ENCODE peak calls at places on chromosomes 4 and X, in seven cellular contexts. R, V, W, F, C, I and A are unnamed samples. For H3K4me1, the result is how much of the 10 kb centered on the place peaks cover.

GRCh38 chr4:128159967-128160366 is 98.9 kb downstream of the LARP1B start:
- DNase-seq in W (no peak), C (no peak), V (no peak), R (no peak), F (no peak), I (no peak), A (no peak)

GRCh38 chr4:4386296-4386735 is 586 bp upstream of the NSG1 start:
- DNase-seq in I (no peak), R (no peak), V (peak), W (no peak), F (no peak), C (no peak), A (no peak)

GRCh38 chrX:106168107-106168506 is at the start of gene PWWP3B:
- DNase-seq in V (no peak), I (peak), F (no peak), W (peak), R (peak), C (peak), A (peak)

GRCh38 chr4:59248313-59248712 is 1951.8 kb upstream of the ADGRL3 start:
- DNase-seq in V (no peak), C (no peak), F (no peak), R (no peak), W (no peak), I (no peak), A (no peak)

GRCh38 chrX:49165901-49166881 is 3.6 kb downstream of the MAGIX start:
- DNase-seq in C (peak), W (peak), I (peak), R (peak), V (peak), F (peak), A (peak)

GRCh38 chr4:73811841-73812240 is 24.6 kb upstream of the CXCL6 start:
- DNase-seq in V (no peak), C (no peak), W (no peak), F (no peak), R (no peak), I (no peak), A (no peak)

GRCh38 chr4:127788517-127788916 is 6.4 kb downstream of the HSPA4L start:
- DNase-seq in F (no peak), R (no peak), W (peak), C (no peak), I (no peak), V (no peak), A (no peak)

GRCh38 chrX:75155454-75155829 is 641 bp downstream of the ABCB7 start:
- DNase-seq in W (no peak), R (no peak), I (no peak), V (no peak), C (no peak), F (no peak), A (no peak)

GRCh38 chr4:5804656-5805055 is 88.2 kb downstream of the CRMP1 start:
- DNase-seq in V (no peak), I (no peak), W (no peak), R (no peak), F (no peak), C (no peak), A (no peak)

GRCh38 chrX:53321216-53321942 is 40.0 kb upstream of the IQSEC2 start:
- DNase-seq in I (peak), R (no peak), F (no peak), V (no peak), C (no peak), W (no peak), A (no peak)

GRCh38 chrX:7263961-7264360 is 116.0 kb upstream of the PUDP start:
- DNase-seq in V (no peak), F (no peak), I (no peak), C (no peak), R (no peak), W (no peak), A (no peak)

GRCh38 chrX:12974217-12974796 is 603 bp upstream of the TMSB4X start:
- DNase-seq in C (peak), V (peak), R (peak), W (no peak), F (peak), I (peak), A (peak)

GRCh38 chr4:38985363-38986065 is 46.7 kb downstream of the TMEM156 start:
- DNase-seq in C (no peak), W (no peak), I (no peak), R (no peak), F (no peak), V (no peak), A (no peak)

GRCh38 chr4:171170671-171171070 is 642.5 kb upstream of the GALNTL6 start:
- DNase-seq in F (no peak), I (no peak), C (no peak), W (no peak), R (no peak), V (no peak), A (no peak)

GRCh38 chr4:152033621-152034020 is 272.8 kb upstream of the GATB start:
- DNase-seq in R (no peak), W (no peak), I (no peak), V (no peak), F (no peak), C (no peak), A (no peak)

GRCh38 chr4:67151376-67152343 is 393.6 kb downstream of the CENPC start:
- DNase-seq in V (no peak), F (no peak), I (peak), C (no peak), R (no peak), W (no peak), A (no peak)

GRCh38 chr4:912548-913279 is 19.4 kb downstream of the GAK start:
- DNase-seq in R (peak), C (no peak), F (no peak), W (no peak), I (peak), V (no peak), A (no peak)

GRCh38 chrX:103889216-103889615 is 57.2 kb upstream of the RAB9B start:
- DNase-seq in W (no peak), F (no peak), C (no peak), R (no peak), I (no peak), V (no peak), A (no peak)

GRCh38 chr4:143506031-143506430 is 7.5 kb upstream of the SMARCA5 start:
- DNase-seq in W (no peak), C (no peak), F (no peak), I (no peak), R (no peak), V (no peak), A (no peak)

GRCh38 chrX:16873106-16873505 is 2.9 kb upstream of the RBBP7 start:
- DNase-seq in W (no peak), V (no peak), I (no peak), R (no peak), F (no peak), C (no peak), A (no peak)

GRCh38 chr4:23861897-23862296 is 27.9 kb downstream of the PPARGC1A start:
- DNase-seq in F (no peak), R (no peak), W (no peak), C (no peak), I (no peak), V (no peak), A (no peak)

GRCh38 chrX:13666836-13667235 is 13.9 kb downstream of the TCEANC start:
- DNase-seq in C (no peak), R (no peak), W (no peak), I (no peak), V (no peak), F (no peak), A (peak)

GRCh38 chr4:7381221-7381889 is 53.4 kb downstream of the PSAPL1 start:
- DNase-seq in W (no peak), I (no peak), R (no peak), F (peak), C (peak), V (peak), A (peak)
- TF ChIP-seq CTCF in W (no peak), I (no peak), R (no peak), F (no peak), C (no peak), V (no peak), A (no peak)

GRCh38 chr4:186676531-186677158 is 47.0 kb downstream of the FAT1 start:
- DNase-seq in W (no peak), R (no peak), V (no peak), C (no peak), I (no peak), F (no peak), A (no peak)

GRCh38 chr4:186684889-186685309 is 38.8 kb downstream of the FAT1 start:
- DNase-seq in F (no peak), R (no peak), I (no peak), W (no peak), C (peak), V (no peak), A (no peak)

GRCh38 chr4:186685744-186686143 is 37.9 kb downstream of the FAT1 start:
- DNase-seq in C (no peak), I (no peak), W (peak), R (no peak), V (no peak), F (no peak), A (no peak)

GRCh38 chr4:186684220-186684619 is 39.4 kb downstream of the FAT1 start:
- DNase-seq in R (no peak), V (no peak), W (no peak), F (no peak), I (no peak), C (no peak), A (no peak)

GRCh38 chr4:186680649-186681048 is 43.0 kb downstream of the FAT1 start:
- DNase-seq in R (no peak), F (no peak), I (no peak), V (no peak), C (no peak), W (no peak), A (no peak)
- H3K4me1 ChIP-seq in R (under half), F (under half), I (under half), V (under half), C (under half), W (half or more), A (half or more)

GRCh38 chr4:10180603-10180926 is 64.0 kb upstream of the WDR1 start:
- DNase-seq in W (no peak), I (no peak), C (no peak), V (no peak), F (no peak), R (no peak), A (no peak)
- TF ChIP-seq CTCF in W (no peak), I (no peak), C (no peak), V (no peak), F (no peak), R (no peak), A (no peak)

GRCh38 chr4:168907119-168907698 is 102.8 kb downstream of the CBR4 start:
- DNase-seq in W (no peak), C (no peak), R (no peak), I (no peak), F (no peak), V (no peak), A (no peak)

GRCh38 chr4:168908859-168909390 is 101.1 kb downstream of the CBR4 start:
- DNase-seq in V (no peak), R (no peak), F (no peak), I (no peak), W (no peak), C (no peak), A (no peak)

DNA sequence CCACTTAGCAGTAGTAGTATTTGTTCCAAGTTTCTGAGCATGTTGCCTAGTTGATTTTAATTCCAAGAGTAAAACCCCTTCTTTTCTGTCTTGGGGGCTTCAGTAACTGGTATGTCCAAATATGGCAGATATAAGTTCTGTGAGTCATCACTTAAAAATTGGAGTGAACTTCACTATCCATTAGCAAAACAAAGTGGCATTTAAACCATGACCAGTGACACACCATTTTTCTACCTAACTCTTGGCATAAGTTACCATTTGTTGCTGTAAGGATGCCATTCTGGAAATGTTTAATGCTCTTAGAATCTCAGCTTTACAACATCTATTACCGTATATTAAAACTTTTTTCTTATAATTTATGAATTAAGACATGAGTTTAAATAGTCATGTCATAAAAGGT is 102.0 kb downstream of the CBR4 start:
- DNase-seq in I (no peak), R (no peak), V (no peak), C (no peak), W (no peak), F (no peak), A (no peak)
- H3K4me1 ChIP-seq in I (under half), R (under half), V (under half), C (under half), W (under half), F (under half), A (half or more)

DNA sequence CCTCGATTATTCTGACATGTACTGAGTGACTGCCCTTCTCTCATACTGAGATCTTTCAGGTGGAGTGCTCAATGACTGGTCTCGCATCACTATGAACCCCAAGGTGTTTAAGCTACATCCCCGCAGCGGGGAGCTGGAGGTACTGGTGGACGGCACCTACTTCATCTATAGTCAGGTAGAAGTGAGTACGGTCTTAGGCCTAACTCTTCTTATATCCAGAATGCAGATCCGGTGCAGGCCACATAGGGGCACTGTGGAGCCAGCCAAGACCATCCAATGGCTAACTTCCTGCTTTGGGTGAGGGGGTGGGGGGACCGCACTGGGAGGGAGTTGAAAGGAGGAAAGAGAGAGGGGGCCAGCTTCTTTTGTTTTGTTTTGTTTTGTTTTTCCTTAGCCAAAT is 16.4 kb downstream of the AWAT2 start:
- DNase-seq in V (no peak), I (no peak), C (peak), F (no peak), W (peak), R (no peak), A (no peak)
- TF ChIP-seq CTCF in V (peak), I (peak), C (peak), F (peak), W (peak), R (no peak), A (peak)

DNA sequence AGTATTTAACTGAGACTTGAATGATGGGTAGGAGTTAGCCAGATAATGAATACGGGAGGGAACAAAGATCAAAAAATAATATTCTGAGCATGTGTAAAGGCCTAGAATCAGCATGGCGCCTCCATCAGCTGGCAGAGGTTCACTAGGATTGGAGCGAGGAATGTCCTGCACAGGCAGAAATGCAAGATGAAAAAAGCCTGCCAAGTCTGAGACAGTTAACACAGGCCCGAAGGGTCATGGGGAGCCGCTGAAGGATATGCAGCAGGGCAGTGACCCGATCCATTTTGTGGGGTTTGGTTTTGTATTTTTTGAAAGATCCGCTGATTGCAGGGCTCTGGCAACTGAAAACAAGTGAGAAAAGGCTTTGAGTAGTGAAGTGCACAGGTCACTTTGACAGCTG is 40.1 kb downstream of the SMPX start:
- DNase-seq in C (no peak), V (no peak), F (no peak), R (no peak), I (no peak), W (no peak), A (no peak)
- H3K4me1 ChIP-seq in C (under half), V (under half), F (under half), R (under half), I (under half), W (under half), A (under half)

GRCh38 chrX:150540965-150541364 is 27.5 kb upstream of the MTM1 start:
- DNase-seq in V (no peak), F (no peak), I (no peak), W (no peak), C (no peak), R (no peak), A (no peak)

GRCh38 chrX:150533863-150534262 is 34.6 kb upstream of the MTM1 start:
- DNase-seq in F (no peak), R (no peak), C (no peak), I (no peak), W (no peak), V (no peak), A (no peak)

GRCh38 chrX:150531467-150531866 is 37.0 kb upstream of the MTM1 start:
- DNase-seq in F (peak), W (no peak), I (no peak), R (no peak), C (no peak), V (no peak), A (no peak)

GRCh38 chrX:150530821-150531220 is 37.6 kb upstream of the MTM1 start:
- DNase-seq in F (peak), C (no peak), W (no peak), I (no peak), V (no peak), R (no peak), A (no peak)

GRCh38 chrX:150536455-150537116 is 31.8 kb upstream of the MTM1 start:
- DNase-seq in F (peak), I (no peak), V (no peak), W (peak), R (no peak), C (no peak), A (no peak)
- TF ChIP-seq CTCF in F (no peak), I (no peak), V (peak), W (no peak), R (no peak), C (peak), A (no peak)

GRCh38 chrX:2705461-2705860 is 14.4 kb downstream of the CD99 start:
- DNase-seq in R (no peak), V (no peak), I (no peak), C (no peak), F (no peak), W (no peak), A (no peak)
- H3K4me1 ChIP-seq in R (under half), V (half or more), I (half or more), C (under half), F (under half), W (under half), A (half or more)

DNA sequence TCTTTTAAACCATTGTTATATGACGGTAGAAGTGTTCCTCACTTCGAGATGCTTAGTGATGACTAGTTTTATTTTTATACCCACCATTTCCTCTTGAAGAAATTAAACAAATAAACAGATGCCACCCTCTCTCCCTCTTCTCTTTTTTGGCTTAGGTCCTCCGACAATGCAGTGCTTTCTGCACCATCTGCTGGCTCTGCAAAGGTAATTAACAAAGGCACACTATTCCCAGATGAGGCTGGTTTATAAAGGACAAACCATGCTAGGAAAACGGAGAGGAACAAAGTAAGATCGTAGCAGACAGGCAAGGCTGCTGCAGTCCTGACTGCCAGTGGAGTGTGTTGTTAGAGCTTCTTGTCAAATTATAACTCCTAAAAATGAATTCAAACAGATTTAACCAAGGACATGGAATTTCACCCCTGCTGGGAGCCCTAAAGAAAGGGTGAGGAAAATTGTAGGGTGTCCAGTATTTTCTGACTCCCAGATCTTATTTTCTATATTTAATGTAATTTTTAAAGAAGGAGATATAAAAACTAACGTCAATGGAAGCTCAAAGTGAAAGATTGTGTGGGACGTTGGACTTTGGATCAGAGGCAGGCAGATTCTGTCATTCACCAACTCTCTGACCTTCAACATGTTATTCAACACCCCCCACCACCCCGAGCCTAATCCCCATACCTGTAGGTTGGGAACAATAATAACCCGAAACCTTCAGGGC is 142.1 kb downstream of the CPEB2 start:
- DNase-seq in F (no peak), W (no peak), V (no peak), C (no peak), I (no peak), R (no peak), A (no peak)
- TF ChIP-seq CTCF in F (no peak), W (no peak), V (no peak), C (no peak), I (no peak), R (no peak), A (peak)